ENCODE peak calls at places on chromosomes 7 and 10, in six cellular contexts. V is anterior cingulate cortex, X is brain pericyte, D is colonic mucosa, I is HCEC 1CT, R is NCI-H748 treated with DMSO at 0.1 percent for 48 hours. W is an unnamed sample.

GRCh38 chr10:96984512-96985225 is 152.6 kb downstream of the LCOR start:
- DNase-seq in V (no peak), X (no peak), D (no peak), I (no peak), R (no peak), W (no peak)

GRCh38 chr7:41292457-41292856 is 410.4 kb downstream of the INHBA start:
- DNase-seq in V (no peak), X (no peak), D (no peak), I (no peak), R (no peak), W (no peak)

GRCh38 chr10:69721690-69722310 is 79.9 kb upstream of the COL13A1 start:
- DNase-seq in V (no peak), X (no peak), D (no peak), I (no peak), R (no peak), W (peak; percentile 25)

GRCh38 chr7:139617074-139617473 is 93.6 kb downstream of the CLEC2L start:
- DNase-seq in V (no peak), X (no peak), D (no peak), I (no peak), R (no peak), W (no peak)

GRCh38 chr7:95405800-95406199 is 9.6 kb upstream of the PON3 start:
- DNase-seq in V (no peak), X (no peak), D (no peak), I (no peak), R (no peak), W (no peak)

GRCh38 chr10:2111936-2112335 is 374.6 kb upstream of the ADARB2 start:
- DNase-seq in V (no peak), X (no peak), D (no peak), I (no peak), R (no peak), W (no peak)

GRCh38 chr7:12287886-12288285 is 76.8 kb downstream of the TMEM106B start:
- DNase-seq in V (no peak), X (no peak), D (no peak), I (no peak), R (no peak), W (no peak)

GRCh38 chr7:112001089-112001826 is 204.9 kb downstream of the DOCK4 start:
- DNase-seq in V (no peak), X (no peak), D (no peak), I (peak; percentile 80), R (no peak), W (peak; percentile 66)

GRCh38 chr7:139937685-139938084 is 108.6 kb downstream of the TBXAS1 start:
- DNase-seq in V (no peak), X (no peak), D (no peak), I (no peak), R (no peak), W (no peak)

GRCh38 chr10:130802301-130802700 is 509.2 kb downstream of the TCERG1L start:
- DNase-seq in V (no peak), X (no peak), D (no peak), I (no peak), R (no peak), W (no peak)

GRCh38 chr7:46566375-46566774 is 645.3 kb upstream of the IGFBP3 start:
- DNase-seq in V (no peak), X (no peak), D (no peak), I (peak; percentile 23), R (no peak), W (peak; percentile 11)

GRCh38 chr10:8402469-8403074 is 348.1 kb downstream of the GATA3 start:
- DNase-seq in V (no peak), X (no peak), D (no peak), I (no peak), R (no peak), W (no peak)

GRCh38 chr7:66110861-66111260 is 3.8 kb upstream of the CRCP start:
- DNase-seq in V (no peak), X (no peak), D (no peak), I (peak; percentile 96), R (no peak), W (peak; percentile 97)

GRCh38 chr10:86819567-86819966 is 63.1 kb downstream of the BMPR1A start:
- DNase-seq in V (no peak), X (no peak), D (no peak), I (no peak), R (no peak), W (no peak)

GRCh38 chr10:34107623-34108516 is 707.2 kb downstream of the PARD3 start:
- DNase-seq in V (no peak), X (no peak), D (no peak), I (no peak), R (no peak), W (no peak)

GRCh38 chr7:149147730-149148653 is 739 bp downstream of the ZNF398 start:
- DNase-seq in V (peak; percentile 65), X (no peak), D (peak; percentile 49), I (peak; percentile 38), R (no peak), W (peak; percentile 39)

W was measured in HFFc6.